ENCODE peak calls at places on chromosomes 12 and 14, in nine cellular contexts. K, Y, S, V, O, G, E, D and U are unnamed samples.

GRCh38 chr12:105253882-105254513 is 18.0 kb upstream of the APPL2 start:
- DNase-seq in E (no peak), S (peak), D (peak), G (peak), V (no peak), O (peak), Y (no peak), K (peak), U (no peak)

GRCh38 chr14:100049220-100049619 is 16.0 kb upstream of the EVL start:
- DNase-seq in K (peak), O (peak), G (peak), V (no peak), S (peak), E (no peak), D (no peak), Y (no peak), U (no peak)

GRCh38 chr14:59339526-59339925 is 125.7 kb downstream of the GPR135 start:
- DNase-seq in Y (no peak), O (no peak), G (no peak), S (no peak), K (no peak), V (no peak), D (no peak), E (no peak), U (no peak)

GRCh38 chr12:116529048-116529447 is 30.1 kb upstream of the MAP1LC3B2 start:
- DNase-seq in V (no peak), D (peak), K (peak), E (peak), G (no peak), Y (no peak), S (peak), O (peak), U (no peak)

GRCh38 chr12:68891141-68891540 is 41.8 kb downstream of the CPM start:
- DNase-seq in Y (no peak), E (no peak), G (no peak), K (no peak), O (no peak), S (no peak), D (no peak), V (no peak), U (no peak)

GRCh38 chr12:56657416-56658379 is 11.9 kb upstream of the ATP5F1B start:
- DNase-seq in O (no peak), E (no peak), S (no peak), D (no peak), V (no peak), Y (no peak), G (no peak), K (no peak), U (no peak)

GRCh38 chr14:59394268-59394667 is 70.9 kb downstream of the GPR135 start:
- DNase-seq in Y (no peak), V (no peak), K (peak), S (peak), O (no peak), G (no peak), D (no peak), E (no peak), U (no peak)

GRCh38 chr14:94932589-94932988 is 162.7 kb upstream of the GSC start:
- DNase-seq in E (no peak), S (no peak), Y (no peak), K (no peak), O (no peak), G (no peak), V (no peak), D (no peak), U (no peak)

GRCh38 chr14:100120522-100121269 is 38.7 kb downstream of the DEGS2 start:
- DNase-seq in Y (no peak), K (no peak), S (no peak), V (no peak), E (no peak), O (no peak), G (no peak), D (no peak), U (no peak)

GRCh38 chr12:108567974-108568652 is 5.7 kb downstream of the ISCU start:
- DNase-seq in G (no peak), D (no peak), Y (no peak), K (no peak), O (peak), S (no peak), V (no peak), E (no peak), U (no peak)

GRCh38 chr14:83309211-83309610 is 1775.6 kb upstream of the SEL1L start:
- DNase-seq in O (no peak), G (no peak), V (no peak), K (no peak), E (no peak), D (no peak), S (no peak), Y (no peak), U (no peak)

GRCh38 chr12:51188359-51189051 is 15.6 kb upstream of the TFCP2 start:
- DNase-seq in D (no peak), G (no peak), Y (no peak), K (no peak), E (no peak), S (no peak), O (no peak), V (no peak), U (peak)

GRCh38 chr12:111401167-111401605 is 4.5 kb upstream of the SH2B3 start:
- DNase-seq in G (no peak), Y (no peak), S (no peak), E (no peak), K (no peak), O (no peak), D (no peak), V (no peak), U (no peak)

GRCh38 chr12:98373019-98373554 is 142.3 kb upstream of the TMPO start:
- DNase-seq in K (peak), O (peak), S (peak), E (no peak), Y (peak), G (peak), D (peak), V (no peak), U (no peak)

GRCh38 chr12:15196678-15197267 is 24.4 kb downstream of the RERG start:
- DNase-seq in V (no peak), D (no peak), Y (no peak), K (no peak), S (no peak), G (no peak), O (no peak), E (no peak), U (no peak)

GRCh38 chr14:68813318-68813838 is 20.5 kb upstream of the ZFP36L1 start:
- DNase-seq in E (no peak), K (no peak), D (no peak), S (no peak), G (no peak), O (no peak), V (no peak), Y (no peak), U (no peak)

GRCh38 chr14:92513204-92513965 is at the start of gene RIN3:
- DNase-seq in Y (no peak), S (peak), G (peak), O (peak), V (no peak), D (peak), K (peak), E (peak), U (no peak)

GRCh38 chr12:116693259-116694227 is 44.3 kb downstream of the SPRING1 start:
- DNase-seq in O (no peak), V (no peak), S (peak), Y (no peak), K (peak), E (no peak), G (no peak), D (no peak), U (no peak)

GRCh38 chr12:130878193-130879185 is 6.6 kb downstream of the RAN start:
- DNase-seq in D (no peak), E (no peak), S (no peak), O (no peak), G (no peak), Y (no peak), K (peak), V (no peak), U (no peak)

GRCh38 chr14:104425763-104426691 is 153.5 kb upstream of the C14orf180 start:
- DNase-seq in G (no peak), K (no peak), Y (no peak), D (no peak), O (no peak), V (no peak), E (no peak), S (no peak), U (no peak)

GRCh38 chr14:42633504-42634095 is 1026.9 kb downstream of the LRFN5 start:
- DNase-seq in V (no peak), Y (no peak), K (no peak), D (no peak), E (no peak), G (no peak), S (no peak), O (no peak), U (no peak)

GRCh38 chr14:90419200-90419599 is 22.4 kb downstream of the CALM1 start:
- DNase-seq in E (peak), V (peak), D (peak), Y (peak), K (peak), S (peak), O (peak), G (peak), U (no peak)

GRCh38 chr12:115044073-115044472 is 360.1 kb upstream of the TBX3 start:
- DNase-seq in O (no peak), S (peak), D (peak), E (no peak), Y (peak), G (peak), V (no peak), K (peak), U (no peak)

GRCh38 chr12:6960291-6961277 is 9.4 kb downstream of the PTPN6 start:
- DNase-seq in V (no peak), G (peak), E (peak), O (peak), Y (no peak), S (peak), D (peak), K (peak), U (no peak)

GRCh38 chr14:99936738-99937474 is 128.3 kb upstream of the EVL start:
- DNase-seq in K (no peak), G (no peak), D (no peak), S (no peak), E (no peak), Y (no peak), O (no peak), V (no peak), U (no peak)

GRCh38 chr12:108583971-108584370 is 13.9 kb downstream of the TMEM119 start:
- DNase-seq in E (no peak), O (no peak), K (peak), V (no peak), D (no peak), Y (no peak), S (no peak), G (no peak), U (no peak)

GRCh38 chr14:105475916-105476845 is 1.6 kb downstream of the CRIP2 start:
- DNase-seq in V (no peak), O (peak), D (no peak), Y (no peak), K (no peak), G (peak), S (peak), E (peak), U (no peak)

GRCh38 chr12:66693901-66694513 is 15.1 kb upstream of the GRIP1 start:
- DNase-seq in D (peak), O (peak), Y (peak), G (peak), S (peak), V (peak), K (peak), E (no peak), U (peak)

GRCh38 chr12:132186857-132187620 is 42.8 kb downstream of the NOC4L start:
- DNase-seq in K (no peak), S (no peak), D (no peak), E (no peak), Y (no peak), O (no peak), V (no peak), G (no peak), U (no peak)

GRCh38 chr12:45469902-45470301 is 254.0 kb downstream of the ANO6 start:
- DNase-seq in G (no peak), E (no peak), V (no peak), K (no peak), O (no peak), D (no peak), S (no peak), Y (no peak), U (no peak)

GRCh38 chr12:14315501-14315900 is 50.0 kb upstream of the ATF7IP start:
- DNase-seq in E (no peak), G (no peak), O (no peak), V (no peak), S (no peak), Y (no peak), K (no peak), D (no peak), U (no peak)

GRCh38 chr12:53624956-53625355 is 1.2 kb downstream of the ATF7 start:
- DNase-seq in V (no peak), G (no peak), E (no peak), K (peak), Y (no peak), O (no peak), S (peak), D (no peak), U (no peak)
- H3K4me3 ChIP-seq in V (peak), G (peak), E (peak), K (peak), Y (peak), O (peak), S (peak), D (peak), U (peak)

DNA sequence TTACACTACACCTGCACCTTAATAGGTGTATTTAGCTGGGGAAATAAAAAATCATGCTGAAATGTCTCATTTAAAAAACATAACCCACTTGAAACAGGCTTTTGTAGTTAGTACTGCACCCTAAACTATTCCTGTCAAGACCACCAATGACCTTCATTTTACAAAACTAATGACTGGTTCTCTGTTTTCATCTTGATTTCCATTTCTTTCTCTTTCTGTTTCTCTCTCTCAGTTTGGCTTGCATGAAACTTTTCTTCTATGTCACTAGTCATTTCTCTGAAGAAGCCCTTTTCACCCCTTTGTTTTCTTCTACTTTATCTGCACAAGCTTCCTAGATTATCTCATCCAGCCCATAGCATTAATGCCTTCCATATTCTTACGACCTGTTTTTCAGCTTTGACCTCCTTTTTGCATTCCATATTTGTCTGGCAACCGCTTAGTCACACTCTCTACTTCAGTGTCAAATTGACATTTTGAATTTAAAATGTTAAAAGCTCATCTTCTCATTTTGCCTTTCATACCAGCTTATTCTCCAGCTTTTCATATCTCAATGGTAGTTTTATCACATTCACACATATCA is 32.7 kb upstream of the KLRF1 start:
- DNase-seq in S (no peak), E (no peak), G (no peak), V (no peak), D (no peak), O (no peak), K (peak), Y (no peak), U (no peak)
- H3K4me3 ChIP-seq in S (no peak), E (no peak), G (no peak), V (no peak), D (no peak), O (no peak), K (no peak), Y (no peak), U (no peak)

GRCh38 chr12:30795660-30796507 is 41.1 kb upstream of the CAPRIN2 start:
- DNase-seq in K (peak), S (peak), E (peak), G (peak), V (no peak), O (peak), D (peak), Y (peak), U (no peak)

GRCh38 chr12:30795410-30795659 is 40.6 kb upstream of the CAPRIN2 start:
- DNase-seq in Y (no peak), G (no peak), V (no peak), D (no peak), O (peak), K (no peak), S (no peak), E (no peak), U (no peak)

GRCh38 chr12:30796508-30796780 is 41.7 kb upstream of the CAPRIN2 start:
- DNase-seq in D (peak), G (peak), Y (no peak), O (peak), S (peak), V (no peak), K (peak), E (peak), U (no peak)

GRCh38 chr12:30797689-30798088 is 42.9 kb upstream of the CAPRIN2 start:
- DNase-seq in S (peak), G (no peak), O (no peak), E (no peak), V (no peak), K (no peak), D (no peak), Y (no peak), U (no peak)

DNA sequence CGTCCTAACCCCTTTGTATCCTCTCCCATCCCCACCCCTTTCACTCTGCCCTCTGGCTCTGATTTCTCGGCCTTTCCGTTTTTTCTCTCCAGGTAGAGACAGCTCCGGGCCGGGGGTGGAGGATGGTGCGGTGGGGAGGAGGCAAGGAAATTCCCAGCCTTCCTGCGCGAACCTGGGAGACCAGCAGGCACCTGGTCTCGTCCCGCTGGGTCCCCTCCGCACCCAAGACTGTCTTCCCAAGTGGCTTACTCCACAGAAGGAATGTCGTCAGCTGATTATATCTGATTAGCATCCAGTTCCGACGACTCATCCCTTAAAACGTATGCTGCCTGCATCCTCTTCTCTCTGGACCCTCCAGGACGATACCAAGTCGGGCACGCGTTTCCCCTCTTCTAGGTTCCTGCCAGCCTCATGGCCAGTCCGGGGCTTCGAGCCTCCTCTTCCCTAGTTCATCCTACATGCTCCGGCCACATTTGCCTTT is 42.2 kb upstream of the CAPRIN2 start:
- DNase-seq in K (peak), Y (no peak), E (no peak), V (no peak), S (peak), D (peak), O (peak), G (peak), U (no peak)
- H3K4me3 ChIP-seq in K (peak), Y (peak), E (peak), V (peak), S (peak), D (peak), O (peak), G (peak), U (no peak)

DNA sequence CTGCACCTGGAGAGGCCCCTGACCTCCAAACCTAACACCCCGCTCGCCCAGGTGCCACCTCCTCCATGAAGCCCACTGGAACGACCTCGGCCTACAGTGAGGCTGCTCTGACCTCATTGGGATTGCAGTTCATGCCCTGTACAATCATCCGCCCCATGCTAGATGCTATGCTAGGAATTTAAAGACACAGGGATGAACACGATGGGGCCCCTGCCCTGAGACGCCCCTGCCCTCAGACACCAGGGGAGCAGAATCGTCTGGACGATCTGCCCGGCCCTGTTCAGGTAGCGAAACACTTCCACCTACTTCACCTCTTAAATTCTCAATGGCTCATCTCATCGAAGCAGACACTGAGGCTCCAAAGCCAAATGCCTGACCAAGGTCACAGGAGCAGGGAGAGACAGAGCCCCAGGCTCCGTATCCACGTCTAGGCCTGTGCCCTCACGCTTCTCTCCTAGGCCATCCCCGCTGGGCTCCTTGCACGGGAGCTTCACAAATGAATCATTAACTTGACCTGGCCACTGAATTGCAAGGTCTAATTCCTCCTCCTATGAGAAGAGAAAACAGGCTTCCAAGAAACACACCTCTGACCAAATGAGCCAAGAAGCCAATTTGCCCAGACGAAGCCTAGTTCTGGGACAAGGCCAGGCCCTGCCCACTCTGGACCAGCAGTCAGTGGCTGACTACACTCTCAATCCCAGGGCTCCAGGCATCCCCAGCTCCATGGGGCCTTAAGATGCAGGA is 35.2 kb downstream of the SCARB1 start:
- DNase-seq in V (no peak), K (peak), E (no peak), O (peak), G (no peak), S (peak), Y (no peak), D (peak), U (no peak)
- H3K4me3 ChIP-seq in V (no peak), K (no peak), E (no peak), O (no peak), G (no peak), S (peak), Y (peak), D (peak), U (no peak)

GRCh38 chr12:53097207-53097563 is 282 bp upstream of the IGFBP6 start:
- DNase-seq in E (no peak), Y (no peak), G (peak), D (no peak), O (peak), K (no peak), S (peak), V (no peak), U (no peak)

GRCh38 chr12:53098354-53098981 is 1.0 kb downstream of the IGFBP6 start:
- DNase-seq in K (peak), V (peak), D (peak), S (peak), Y (peak), O (peak), G (peak), E (peak), U (no peak)

GRCh38 chr12:53098982-53099651 is 1.6 kb downstream of the IGFBP6 start:
- DNase-seq in D (peak), G (peak), O (peak), V (peak), S (peak), K (peak), E (peak), Y (peak), U (peak)

GRCh38 chr12:53096761-53097160 is 706 bp upstream of the IGFBP6 start:
- DNase-seq in G (no peak), S (no peak), O (no peak), Y (no peak), E (peak), D (no peak), V (no peak), K (no peak), U (no peak)

DNA sequence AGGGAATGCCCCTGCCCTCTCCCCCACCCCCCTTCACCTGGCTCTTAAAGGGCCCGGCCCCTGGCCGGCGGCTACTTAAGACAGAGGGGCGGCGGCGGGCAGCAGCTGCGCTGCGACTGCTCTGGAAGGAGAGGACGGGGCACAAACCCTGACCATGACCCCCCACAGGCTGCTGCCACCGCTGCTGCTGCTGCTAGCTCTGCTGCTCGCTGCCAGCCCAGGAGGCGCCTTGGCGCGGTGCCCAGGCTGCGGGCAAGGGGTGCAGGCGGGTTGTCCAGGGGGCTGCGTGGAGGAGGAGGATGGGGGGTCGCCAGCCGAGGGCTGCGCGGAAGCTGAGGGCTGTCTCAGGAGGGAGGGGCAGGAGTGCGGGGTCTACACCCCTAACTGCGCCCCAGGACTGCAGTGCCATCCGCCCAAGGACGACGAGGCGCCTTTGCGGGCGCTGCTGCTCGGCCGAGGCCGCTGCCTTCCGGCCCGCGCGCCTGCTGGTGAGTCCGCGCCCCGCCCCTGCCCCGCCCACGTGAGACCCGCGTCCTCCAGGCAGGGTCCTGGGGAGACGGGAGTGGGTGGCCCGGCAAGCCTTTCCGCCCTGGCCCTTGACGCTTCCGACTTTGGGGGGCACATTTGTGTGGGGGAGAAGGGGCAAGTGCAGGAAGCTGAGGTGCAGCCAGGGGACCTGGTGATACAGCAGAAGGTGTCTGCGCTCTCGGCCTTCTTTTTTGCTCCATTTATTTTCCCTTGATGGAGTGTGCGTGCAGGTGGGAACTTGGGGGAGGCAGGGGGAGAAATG is at the start of gene IGFBP6:
- DNase-seq in G (peak), S (peak), Y (no peak), V (no peak), D (peak), O (peak), E (peak), K (peak), U (no peak)
- H3K4me3 ChIP-seq in G (peak), S (peak), Y (peak), V (peak), D (peak), O (peak), E (peak), K (peak), U (peak)